ENCODE peak calls at places on chromosomes 3 and 15, in five cellular contexts. One of them, this sample, is unnamed. For H3K36me3, the result is how much of the 10 kb centered on the place peaks cover.

GRCh38 chr3:105661461-105661860 is 207.4 kb downstream of the CBLB start:
- DNase-seq in PC-3: no peak
- DNase-seq in fibroblast of lung: no peak
- DNase-seq in H1: no peak
- DNase-seq in GM23248: no peak
- DNase-seq in this sample: no peak

GRCh38 chr3:123388811-123389210 is 60.1 kb downstream of the ADCY5 start:
- DNase-seq in PC-3: no peak
- DNase-seq in fibroblast of lung: no peak
- DNase-seq in H1: no peak
- DNase-seq in GM23248: no peak
- DNase-seq in this sample: no peak

GRCh38 chr15:65184305-65184943 is 718 bp downstream of the CLPX start:
- DNase-seq in PC-3: peak
- DNase-seq in fibroblast of lung: peak
- DNase-seq in H1: peak
- DNase-seq in GM23248: peak
- DNase-seq in this sample: no peak

GRCh38 chr3:147914532-147914931 is 505.4 kb downstream of the ZIC1 start:
- DNase-seq in PC-3: no peak
- DNase-seq in fibroblast of lung: no peak
- DNase-seq in H1: no peak
- DNase-seq in GM23248: no peak
- DNase-seq in this sample: no peak

GRCh38 chr15:74302821-74303359 is 64.6 kb downstream of the CYP11A1 start:
- DNase-seq in PC-3: peak
- DNase-seq in fibroblast of lung: no peak
- DNase-seq in H1: peak
- DNase-seq in GM23248: peak
- DNase-seq in this sample: no peak

GRCh38 chr3:132641837-132642538 is 17.6 kb downstream of the ACAD11 start:
- DNase-seq in PC-3: peak
- DNase-seq in fibroblast of lung: peak
- DNase-seq in H1: no peak
- DNase-seq in GM23248: peak
- DNase-seq in this sample: peak

GRCh38 chr3:71201939-71202338 is 381.6 kb downstream of the FOXP1 start:
- DNase-seq in PC-3: peak
- DNase-seq in fibroblast of lung: peak
- DNase-seq in H1: no peak
- DNase-seq in GM23248: peak
- DNase-seq in this sample: no peak

GRCh38 chr3:42749753-42750231 is 23.3 kb downstream of the CCDC13 start:
- DNase-seq in PC-3: peak
- DNase-seq in fibroblast of lung: no peak
- DNase-seq in H1: no peak
- DNase-seq in GM23248: peak
- DNase-seq in this sample: no peak

GRCh38 chr3:116440196-116440595 is 5.1 kb downstream of the LSAMP start:
- DNase-seq in PC-3: peak
- DNase-seq in fibroblast of lung: peak
- DNase-seq in H1: no peak
- DNase-seq in GM23248: peak
- DNase-seq in this sample: no peak

GRCh38 chr15:90762109-90762508 is 45.0 kb downstream of the BLM start:
- DNase-seq in PC-3: no peak
- DNase-seq in fibroblast of lung: no peak
- DNase-seq in H1: no peak
- DNase-seq in GM23248: peak
- DNase-seq in this sample: no peak

GRCh38 chr3:59442056-59442455 is 392.2 kb upstream of the CFAP20DC start:
- DNase-seq in PC-3: no peak
- DNase-seq in fibroblast of lung: no peak
- DNase-seq in H1: no peak
- DNase-seq in GM23248: no peak
- DNase-seq in this sample: no peak

GRCh38 chr3:16130066-16130465 is 44.4 kb upstream of the GALNT15 start:
- DNase-seq in PC-3: no peak
- DNase-seq in fibroblast of lung: peak
- DNase-seq in H1: no peak
- DNase-seq in GM23248: peak
- DNase-seq in this sample: no peak

GRCh38 chr3:196985298-196985697 is 16.7 kb upstream of the PIGZ start:
- DNase-seq in PC-3: no peak
- DNase-seq in fibroblast of lung: no peak
- DNase-seq in H1: no peak
- DNase-seq in GM23248: no peak
- DNase-seq in this sample: no peak

GRCh38 chr3:160566499-160566898 is 1.1 kb upstream of the KPNA4 start:
- DNase-seq in PC-3: peak
- DNase-seq in fibroblast of lung: no peak
- DNase-seq in H1: no peak
- DNase-seq in GM23248: no peak
- DNase-seq in this sample: no peak

GRCh38 chr3:153572654-153573053 is 410.6 kb downstream of the RAP2B start:
- DNase-seq in PC-3: no peak
- DNase-seq in fibroblast of lung: no peak
- DNase-seq in H1: no peak
- DNase-seq in GM23248: no peak
- DNase-seq in this sample: no peak

GRCh38 chr15:31216210-31216911 is 110.3 kb upstream of the KLF13 start:
- DNase-seq in PC-3: peak
- DNase-seq in fibroblast of lung: peak
- DNase-seq in H1: peak
- DNase-seq in GM23248: peak
- DNase-seq in this sample: no peak

GRCh38 chr3:13515036-13515435 is 33.9 kb upstream of the FBLN2 start:
- DNase-seq in PC-3: no peak
- DNase-seq in fibroblast of lung: no peak
- DNase-seq in H1: no peak
- DNase-seq in GM23248: no peak
- DNase-seq in this sample: no peak

GRCh38 chr3:13519392-13519791 is 29.5 kb upstream of the FBLN2 start:
- DNase-seq in PC-3: no peak
- DNase-seq in fibroblast of lung: no peak
- DNase-seq in H1: no peak
- DNase-seq in GM23248: no peak
- DNase-seq in this sample: no peak

GRCh38 chr3:13515786-13516783 is 32.8 kb upstream of the FBLN2 start:
- DNase-seq in PC-3: no peak
- DNase-seq in fibroblast of lung: no peak
- DNase-seq in H1: no peak
- DNase-seq in GM23248: no peak
- DNase-seq in this sample: no peak

GRCh38 chr3:13518516-13519351 is 30.2 kb upstream of the FBLN2 start:
- DNase-seq in PC-3: no peak
- DNase-seq in fibroblast of lung: peak
- DNase-seq in H1: no peak
- DNase-seq in GM23248: no peak
- DNase-seq in this sample: no peak

GRCh38 chr3:13517253-13517977 is 31.5 kb upstream of the FBLN2 start:
- DNase-seq in PC-3: no peak
- DNase-seq in fibroblast of lung: no peak
- DNase-seq in H1: no peak
- DNase-seq in GM23248: no peak
- DNase-seq in this sample: no peak
- TF ChIP-seq EZH2 in PC-3: no peak
- TF ChIP-seq EZH2 in fibroblast of lung: no peak
- TF ChIP-seq EZH2 in H1: no peak
- TF ChIP-seq EZH2 in GM23248: no peak
- TF ChIP-seq EZH2 in this sample: no peak

GRCh38 chr3:168117853-168118313 is 22.2 kb upstream of the GOLIM4 start:
- DNase-seq in PC-3: peak
- DNase-seq in fibroblast of lung: peak
- DNase-seq in H1: no peak
- DNase-seq in GM23248: peak
- DNase-seq in this sample: no peak
- H3K4me3 ChIP-seq in PC-3: no peak
- H3K4me3 ChIP-seq in fibroblast of lung: no peak
- H3K4me3 ChIP-seq in H1: no peak
- H3K4me3 ChIP-seq in GM23248: no peak
- H3K4me3 ChIP-seq in this sample: no peak

DNA sequence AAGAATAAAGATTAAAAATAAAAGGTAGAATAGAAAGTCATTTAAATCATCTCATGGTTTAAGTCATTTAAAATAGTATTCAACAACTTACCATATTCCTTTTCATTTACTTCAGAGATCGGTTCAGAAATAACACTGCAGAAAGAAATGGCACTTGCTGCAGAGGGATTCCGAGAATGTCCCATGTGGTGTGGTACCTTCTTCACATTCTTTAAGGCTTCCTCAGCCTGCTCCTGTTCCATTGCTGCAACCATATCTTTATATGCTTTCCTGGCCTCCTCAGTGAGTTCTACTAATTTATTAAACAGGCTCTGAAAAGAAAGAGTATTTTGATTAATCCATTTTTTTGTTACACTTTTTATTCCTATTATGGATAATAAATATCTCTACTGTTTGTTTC is 32.6 kb upstream of the SHC4 start:
- DNase-seq in PC-3: no peak
- DNase-seq in fibroblast of lung: peak
- DNase-seq in H1: no peak
- DNase-seq in GM23248: peak
- DNase-seq in this sample: no peak
- H3K36me3 ChIP-seq in PC-3: under half
- H3K36me3 ChIP-seq in fibroblast of lung: under half
- H3K36me3 ChIP-seq in H1: half or more
- H3K36me3 ChIP-seq in GM23248: half or more
- H3K36me3 ChIP-seq in this sample: under half

GRCh38 chr3:18795078-18795477 is 353.2 kb upstream of the KCNH8 start:
- DNase-seq in PC-3: no peak
- DNase-seq in fibroblast of lung: no peak
- DNase-seq in H1: no peak
- DNase-seq in GM23248: no peak
- DNase-seq in this sample: no peak

GRCh38 chr3:18789734-18790133 is 358.6 kb upstream of the KCNH8 start:
- DNase-seq in PC-3: no peak
- DNase-seq in fibroblast of lung: no peak
- DNase-seq in H1: no peak
- DNase-seq in GM23248: no peak
- DNase-seq in this sample: no peak

GRCh38 chr3:18786924-18787323 is 361.4 kb upstream of the KCNH8 start:
- DNase-seq in PC-3: no peak
- DNase-seq in fibroblast of lung: no peak
- DNase-seq in H1: no peak
- DNase-seq in GM23248: no peak
- DNase-seq in this sample: no peak

GRCh38 chr3:18791752-18792151 is 356.6 kb upstream of the KCNH8 start:
- DNase-seq in PC-3: no peak
- DNase-seq in fibroblast of lung: no peak
- DNase-seq in H1: no peak
- DNase-seq in GM23248: no peak
- DNase-seq in this sample: no peak

GRCh38 chr3:18790384-18790783 is 357.9 kb upstream of the KCNH8 start:
- DNase-seq in PC-3: no peak
- DNase-seq in fibroblast of lung: no peak
- DNase-seq in H1: no peak
- DNase-seq in GM23248: no peak
- DNase-seq in this sample: no peak
- TF ChIP-seq EZH2 in PC-3: no peak
- TF ChIP-seq EZH2 in fibroblast of lung: no peak
- TF ChIP-seq EZH2 in H1: no peak
- TF ChIP-seq EZH2 in GM23248: no peak
- TF ChIP-seq EZH2 in this sample: no peak